ENCODE peak calls at places on chromosomes 5 and 9, in six cellular contexts. J is mucosa of descending colon, O is fibroblast of lung, M is GM06990, K is endothelial cell, D is A549. F is an unnamed sample.

GRCh38 chr9:108813951-108814601 is 41.7 kb downstream of the ACTL7B start:
- DNase-seq in J (no peak), D (peak; percentile 63), O (peak; percentile 38), K (peak; percentile 17), M (no peak), F (peak; percentile 50)

GRCh38 chr5:169637856-169638190 is 748 bp downstream of the DOCK2 start:
- DNase-seq in J (peak; percentile 78), M (no peak), O (no peak), D (no peak), K (no peak), F (no peak)

GRCh38 chr5:56615750-56616149 is 199.6 kb upstream of the MAP3K1 start:
- DNase-seq in J (no peak), O (peak; percentile 75), D (no peak), K (no peak), M (no peak), F (no peak)

GRCh38 chr9:130172161-130172857 is at the start of gene NCS1:
- DNase-seq in K (peak; percentile 58), J (peak; percentile 73), O (peak; percentile 64), D (peak; percentile 53), M (no peak), F (peak; percentile 55)

GRCh38 chr5:94849324-94849723 is 230.9 kb downstream of the SLF1 start:
- DNase-seq in O (no peak), K (no peak), M (no peak), J (no peak), D (no peak), F (no peak)

GRCh38 chr5:111734013-111734412 is 23.0 kb downstream of the NREP start:
- DNase-seq in D (no peak), M (no peak), K (no peak), J (no peak), O (peak; percentile 85), F (no peak)

GRCh38 chr5:103847060-103847459 is 284.5 kb upstream of the NUDT12 start:
- DNase-seq in M (no peak), K (no peak), D (peak; percentile 35), J (no peak), O (peak; percentile 9), F (no peak)

GRCh38 chr9:98479967-98480847 is 224.8 kb upstream of the TBC1D2 start:
- DNase-seq in M (no peak), J (no peak), K (no peak), D (peak; percentile 85), O (no peak), F (no peak)

GRCh38 chr5:56574778-56575177 is 240.6 kb upstream of the MAP3K1 start:
- DNase-seq in K (no peak), M (no peak), D (no peak), O (peak; percentile 36), J (no peak), F (no peak)

GRCh38 chr5:124411089-124411488 is 335.4 kb downstream of the ZNF608 start:
- DNase-seq in D (no peak), O (peak; percentile 43), M (no peak), J (no peak), K (no peak), F (no peak)
- TF ChIP-seq CTCF in D (no peak), O (no peak), M (peak; percentile 18), J (no peak), K (no peak), F (no peak)

DNA sequence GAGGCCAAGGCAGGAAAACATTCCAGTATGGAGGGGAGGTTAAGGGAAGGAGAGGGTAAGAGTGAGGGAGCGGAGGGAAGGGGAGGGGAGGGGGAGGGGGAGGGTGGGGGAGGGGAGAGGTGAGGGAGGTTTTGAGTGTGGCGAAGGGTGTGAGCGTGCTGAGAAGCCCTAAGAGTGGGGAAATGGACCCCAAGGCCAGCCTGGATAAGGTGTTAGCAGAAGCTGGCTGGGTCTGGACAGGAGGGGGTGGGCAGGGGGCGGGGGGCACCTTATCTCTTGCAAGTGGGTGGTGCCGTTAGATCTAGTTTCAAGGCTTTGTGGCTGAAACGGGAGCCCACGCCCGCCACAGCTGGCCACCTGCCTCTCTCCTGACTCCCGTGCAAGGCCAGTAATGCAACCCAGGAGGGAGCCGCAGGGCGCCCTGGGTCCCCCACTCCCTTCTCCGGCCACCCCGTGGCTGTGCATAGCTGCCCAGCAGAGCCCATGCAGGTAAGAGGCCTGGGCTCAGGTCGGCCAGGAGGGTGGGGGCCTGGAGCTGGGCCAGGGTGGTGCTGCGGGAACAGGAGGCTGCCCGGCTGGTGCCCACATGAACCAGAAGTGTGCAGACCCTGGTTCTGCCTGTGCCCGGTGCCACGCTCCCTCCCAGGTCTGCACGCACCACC is 682 bp downstream of the RNF224 start:
- DNase-seq in M (no peak), O (no peak), K (no peak), J (no peak), D (no peak), F (no peak)
- TF ChIP-seq CTCF in M (no peak), O (no peak), K (no peak), J (no peak), D (no peak), F (no peak)

DNA sequence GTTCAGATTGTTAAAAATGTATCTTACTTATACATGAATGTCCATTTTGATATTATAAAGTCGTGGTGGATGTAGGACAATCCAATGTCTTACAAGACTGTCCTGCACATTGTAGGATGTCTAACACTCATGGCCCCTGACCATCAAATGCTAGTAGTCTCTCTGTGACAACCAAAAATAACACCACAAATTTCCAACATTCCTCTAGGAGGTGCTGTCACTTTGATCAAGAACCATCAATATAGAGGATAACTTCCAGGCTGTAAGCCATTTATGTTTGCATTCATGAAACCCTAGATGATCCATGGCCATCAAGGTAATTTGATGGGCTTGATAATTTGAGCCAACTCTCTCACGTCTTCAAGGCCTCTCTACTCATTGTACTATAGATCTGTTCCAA is 20.5 kb upstream of the ZFR start:
- DNase-seq in D (no peak), O (no peak), M (no peak), J (no peak), K (no peak), F (no peak)
- TF ChIP-seq CTCF in D (no peak), O (no peak), M (no peak), J (no peak), K (no peak), F (no peak)

GRCh38 chr5:74130141-74130897 is 504.3 kb downstream of the ARHGEF28 start:
- DNase-seq in J (no peak), M (no peak), O (no peak), D (no peak), K (no peak), F (no peak)

GRCh38 chr5:74126294-74126693 is 500.3 kb downstream of the ARHGEF28 start:
- DNase-seq in J (no peak), M (no peak), D (no peak), K (no peak), O (no peak), F (no peak)

GRCh38 chr5:74124826-74125225 is 498.8 kb downstream of the ARHGEF28 start:
- DNase-seq in O (no peak), J (no peak), M (no peak), D (no peak), K (no peak), F (no peak)

GRCh38 chr5:74131256-74131655 is 505.3 kb downstream of the ARHGEF28 start:
- DNase-seq in K (no peak), M (no peak), D (no peak), J (no peak), O (no peak), F (no peak)

DNA sequence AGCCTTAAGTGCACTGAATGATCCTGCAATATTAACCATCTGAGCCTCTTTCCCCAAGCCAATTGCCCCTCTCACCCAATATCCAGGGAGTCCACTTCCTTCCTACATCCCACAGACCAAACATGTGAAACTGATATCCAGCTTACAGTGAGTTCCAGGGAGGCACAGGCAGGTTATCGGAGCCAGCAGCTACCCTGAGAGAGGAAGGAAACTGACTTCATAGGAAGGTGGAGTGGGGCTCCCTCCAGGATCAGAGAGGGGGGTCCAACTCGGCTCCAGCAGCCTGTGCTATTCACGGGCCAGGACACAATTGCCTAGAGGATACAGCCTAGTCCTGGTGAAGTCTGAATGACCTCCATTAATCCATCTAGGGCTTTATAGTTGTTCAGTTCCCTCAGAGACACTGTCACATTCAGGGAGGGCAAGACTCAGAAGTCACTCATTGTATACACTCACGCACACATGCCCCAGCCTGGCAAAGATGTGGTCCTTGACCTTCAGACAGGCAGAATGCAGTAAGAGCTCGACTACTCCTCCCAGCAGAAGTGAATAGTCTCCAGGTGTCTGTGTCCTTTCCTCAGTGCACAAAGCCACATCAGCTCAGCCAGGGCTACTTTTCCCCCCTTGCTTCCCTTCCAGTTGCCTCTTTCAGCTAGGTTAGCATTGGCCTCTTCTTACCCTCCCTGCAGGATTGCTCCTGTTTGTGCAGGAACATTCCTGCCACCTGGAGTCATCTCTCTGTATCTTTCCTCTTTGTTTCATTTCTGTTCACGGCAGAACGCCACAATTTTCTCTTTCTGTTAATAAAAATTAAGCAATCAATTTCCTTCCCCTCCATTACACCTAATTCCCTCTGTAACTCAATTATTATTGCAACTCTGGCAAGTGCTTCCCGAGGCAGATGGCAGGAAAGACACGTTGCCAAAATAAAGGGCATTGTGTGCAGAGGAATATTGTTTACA is 501.7 kb downstream of the ARHGEF28 start:
- DNase-seq in O (peak; percentile 2), J (no peak), K (peak; percentile 69), D (peak; percentile 22), M (no peak), F (peak; percentile 52)
- TF ChIP-seq CTCF in O (no peak), J (no peak), K (no peak), D (peak; percentile 39), M (no peak), F (peak; percentile 26)

DNA sequence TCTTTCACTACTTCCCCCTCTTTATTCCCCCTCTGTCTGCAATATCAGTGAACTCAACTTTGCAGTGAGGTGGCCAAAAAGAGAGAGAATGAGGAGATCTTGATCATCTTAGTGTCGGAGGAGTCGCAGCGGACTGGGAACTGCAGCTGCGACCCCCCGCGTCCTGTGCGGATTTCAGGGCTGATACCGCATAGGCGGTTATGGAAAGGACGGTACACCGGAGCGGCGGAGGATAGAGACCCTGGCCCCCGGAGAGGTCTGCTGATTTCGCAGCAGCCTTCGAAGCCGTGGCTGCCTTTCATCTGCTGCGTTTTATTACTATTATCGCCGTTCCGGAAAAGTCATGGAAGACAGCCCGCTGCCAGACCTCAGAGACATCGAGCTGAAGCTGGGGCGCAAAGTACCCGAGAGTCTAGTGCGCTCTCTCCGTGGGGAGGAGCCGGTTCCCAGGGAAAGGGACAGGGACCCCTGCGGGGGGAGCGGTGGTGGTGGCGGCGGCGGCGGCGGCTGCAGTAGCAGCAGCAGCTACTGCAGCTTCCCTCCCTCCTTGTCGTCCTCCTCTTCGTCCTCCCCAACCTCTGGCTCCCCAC is 648 bp downstream of the LURAP1L start:
- DNase-seq in D (no peak), J (no peak), K (peak; percentile 14), O (no peak), M (no peak), F (no peak)
- TF ChIP-seq CTCF in D (no peak), J (no peak), K (no peak), O (no peak), M (no peak), F (no peak)

GRCh38 chr5:114449836-114450515 is 88.1 kb downstream of the KCNN2 start:
- DNase-seq in M (peak; percentile 80), D (peak; percentile 45), J (no peak), O (peak; percentile 61), K (peak; percentile 74), F (peak; percentile 78)

GRCh38 chr5:114450516-114450909 is 88.6 kb downstream of the KCNN2 start:
- DNase-seq in K (no peak), J (no peak), O (peak; percentile 13), D (no peak), M (no peak), F (peak; percentile 12)

GRCh38 chr5:114448496-114448895 is 86.6 kb downstream of the KCNN2 start:
- DNase-seq in D (no peak), O (no peak), J (no peak), K (no peak), M (no peak), F (no peak)

GRCh38 chr5:114447084-114447773 is 85.4 kb downstream of the KCNN2 start:
- DNase-seq in M (no peak), D (peak; percentile 11), K (no peak), J (no peak), O (peak; percentile 15), F (no peak)
- TF ChIP-seq CTCF in M (peak; percentile 27), D (no peak), K (peak; percentile 77), J (no peak), O (peak; percentile 21), F (peak; percentile 42)